ENCODE peak calls at places on chromosomes 16 and 17, in seven cellular contexts. One of them, this sample, is unnamed.

GRCh38 chr16:57023541-57024249 is 34.3 kb downstream of the NLRC5 start:
- DNase-seq in uterus: no peak
- DNase-seq in naive thymus-derived CD4-positive, alpha-beta T cell: peak; percentile 54
- DNase-seq in body of pancreas: no peak
- DNase-seq in IMR-90: no peak
- DNase-seq in left ventricle myocardium inferior: no peak
- DNase-seq in breast epithelium: no peak
- DNase-seq in this sample: no peak

GRCh38 chr16:64206877-64207276 is 915.0 kb downstream of the CDH11 start:
- DNase-seq in left ventricle myocardium inferior: no peak
- DNase-seq in uterus: no peak
- DNase-seq in breast epithelium: no peak
- DNase-seq in IMR-90: peak; percentile 12
- DNase-seq in naive thymus-derived CD4-positive, alpha-beta T cell: no peak
- DNase-seq in body of pancreas: no peak
- DNase-seq in this sample: no peak

GRCh38 chr17:29565643-29566472 is 979 bp downstream of the ABHD15 start:
- DNase-seq in naive thymus-derived CD4-positive, alpha-beta T cell: no peak
- DNase-seq in IMR-90: no peak
- DNase-seq in uterus: no peak
- DNase-seq in body of pancreas: peak; percentile 65
- DNase-seq in breast epithelium: peak; percentile 51
- DNase-seq in left ventricle myocardium inferior: no peak
- DNase-seq in this sample: peak; percentile 75

GRCh38 chr17:50191070-50192045 is 10.1 kb downstream of the COL1A1 start:
- DNase-seq in naive thymus-derived CD4-positive, alpha-beta T cell: no peak
- DNase-seq in body of pancreas: no peak
- DNase-seq in IMR-90: peak; percentile 82
- DNase-seq in breast epithelium: no peak
- DNase-seq in uterus: no peak
- DNase-seq in left ventricle myocardium inferior: no peak
- DNase-seq in this sample: no peak

GRCh38 chr17:31582151-31582907 is 190.9 kb downstream of the RAB11FIP4 start:
- DNase-seq in body of pancreas: peak; percentile 27
- DNase-seq in left ventricle myocardium inferior: peak; percentile 62
- DNase-seq in breast epithelium: no peak
- DNase-seq in IMR-90: peak; percentile 36
- DNase-seq in uterus: peak; percentile 61
- DNase-seq in naive thymus-derived CD4-positive, alpha-beta T cell: no peak
- DNase-seq in this sample: no peak

GRCh38 chr16:56617212-56618085 is 8.1 kb upstream of the MT1E start:
- DNase-seq in IMR-90: peak; percentile 57
- DNase-seq in left ventricle myocardium inferior: peak; percentile 88
- DNase-seq in body of pancreas: peak; percentile 92
- DNase-seq in breast epithelium: peak; percentile 65
- DNase-seq in naive thymus-derived CD4-positive, alpha-beta T cell: no peak
- DNase-seq in uterus: peak; percentile 65
- DNase-seq in this sample: no peak

GRCh38 chr17:71071837-71072236 is 902.5 kb downstream of the KCNJ2 start:
- DNase-seq in left ventricle myocardium inferior: no peak
- DNase-seq in body of pancreas: no peak
- DNase-seq in IMR-90: peak; percentile 99
- DNase-seq in uterus: no peak
- DNase-seq in breast epithelium: no peak
- DNase-seq in naive thymus-derived CD4-positive, alpha-beta T cell: no peak
- DNase-seq in this sample: no peak

GRCh38 chr16:11258553-11259287 is 2.7 kb upstream of the SOCS1 start:
- DNase-seq in IMR-90: no peak
- DNase-seq in uterus: peak; percentile 42
- DNase-seq in naive thymus-derived CD4-positive, alpha-beta T cell: no peak
- DNase-seq in breast epithelium: peak; percentile 60
- DNase-seq in body of pancreas: peak; percentile 81
- DNase-seq in left ventricle myocardium inferior: peak; percentile 74
- DNase-seq in this sample: no peak

GRCh38 chr17:40315678-40316570 is 6.9 kb downstream of the RARA start:
- DNase-seq in uterus: peak; percentile 22
- DNase-seq in naive thymus-derived CD4-positive, alpha-beta T cell: peak; percentile 6
- DNase-seq in IMR-90: no peak
- DNase-seq in left ventricle myocardium inferior: peak; percentile 7
- DNase-seq in breast epithelium: no peak
- DNase-seq in body of pancreas: no peak
- DNase-seq in this sample: no peak

GRCh38 chr17:8939496-8940334 is 25.8 kb downstream of the PIK3R5 start:
- DNase-seq in IMR-90: no peak
- DNase-seq in body of pancreas: no peak
- DNase-seq in left ventricle myocardium inferior: no peak
- DNase-seq in naive thymus-derived CD4-positive, alpha-beta T cell: no peak
- DNase-seq in uterus: no peak
- DNase-seq in breast epithelium: no peak
- DNase-seq in this sample: no peak

DNA sequence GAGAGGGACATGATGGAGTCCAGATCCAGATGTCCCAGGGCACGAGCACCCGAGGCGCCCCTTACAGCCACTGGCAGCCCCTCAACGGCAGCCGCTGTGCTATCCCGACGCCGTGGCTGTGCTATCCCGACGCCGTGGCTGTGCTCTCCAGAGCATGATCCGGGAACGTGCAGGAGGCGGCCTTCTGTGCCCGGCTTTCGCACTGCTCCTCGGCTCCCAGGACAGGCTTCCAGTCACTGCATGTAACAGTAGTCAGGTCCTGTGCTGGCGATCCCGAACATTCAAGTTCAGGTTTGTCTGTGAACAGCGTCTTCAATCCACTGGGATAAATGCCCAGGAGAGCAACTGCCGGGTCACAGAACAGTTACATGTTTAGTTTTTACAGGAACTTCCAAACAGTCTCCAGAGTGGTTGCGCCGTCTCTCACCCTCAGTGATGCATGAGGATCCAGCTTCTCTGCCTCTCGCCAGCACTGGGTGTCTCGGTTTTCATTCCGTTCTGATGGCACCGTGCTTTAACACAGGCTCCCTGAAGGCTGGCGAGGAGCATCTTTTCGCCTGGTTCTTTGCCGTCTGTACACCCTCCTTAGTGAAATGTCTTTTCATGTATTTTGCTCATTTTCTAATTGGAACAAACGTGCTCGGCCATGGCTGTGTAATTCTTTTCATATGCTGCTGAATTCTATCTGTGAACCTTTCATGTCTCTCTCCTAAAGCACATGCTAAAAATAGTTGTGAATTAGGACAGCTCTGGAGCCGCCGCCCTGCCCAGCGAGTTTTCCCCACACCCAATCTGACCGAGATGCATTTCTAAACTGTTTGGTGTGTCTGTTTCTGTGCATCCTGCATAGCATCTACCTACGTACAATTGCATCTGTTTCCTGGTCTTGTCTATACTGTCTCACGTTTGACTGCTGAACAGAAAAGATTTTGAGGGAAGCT is 72.6 kb upstream of the METRNL start:
- DNase-seq in breast epithelium: no peak
- DNase-seq in IMR-90: no peak
- DNase-seq in uterus: no peak
- DNase-seq in body of pancreas: no peak
- DNase-seq in left ventricle myocardium inferior: no peak
- DNase-seq in naive thymus-derived CD4-positive, alpha-beta T cell: no peak
- DNase-seq in this sample: no peak
- H3K4me1 ChIP-seq in breast epithelium: no peaks in the 10 kb centered on the region
- H3K4me1 ChIP-seq in IMR-90: peaks cover 8% of the 10 kb centered on the region
- H3K4me1 ChIP-seq in uterus: no peaks in the 10 kb centered on the region
- H3K4me1 ChIP-seq in body of pancreas: no peaks in the 10 kb centered on the region
- H3K4me1 ChIP-seq in left ventricle myocardium inferior: peaks cover 17% of the 10 kb centered on the region
- H3K4me1 ChIP-seq in naive thymus-derived CD4-positive, alpha-beta T cell: no peaks in the 10 kb centered on the region
- H3K4me1 ChIP-seq in this sample: no peaks in the 10 kb centered on the region

GRCh38 chr17:57874058-57874419 is 24.2 kb upstream of the MRPS23 start:
- DNase-seq in body of pancreas: no peak
- DNase-seq in naive thymus-derived CD4-positive, alpha-beta T cell: no peak
- DNase-seq in IMR-90: no peak
- DNase-seq in left ventricle myocardium inferior: no peak
- DNase-seq in uterus: no peak
- DNase-seq in breast epithelium: no peak
- DNase-seq in this sample: no peak
- H3K4me3 ChIP-seq in body of pancreas: no peak overlapping the region
- H3K4me3 ChIP-seq in naive thymus-derived CD4-positive, alpha-beta T cell: no peak overlapping the region
- H3K4me3 ChIP-seq in IMR-90: no peak overlapping the region
- H3K4me3 ChIP-seq in left ventricle myocardium inferior: peak overlapping the region; percentile 54
- H3K4me3 ChIP-seq in uterus: peak overlapping the region; percentile 14
- H3K4me3 ChIP-seq in breast epithelium: no peak overlapping the region
- H3K4me3 ChIP-seq in this sample: no peak overlapping the region

GRCh38 chr16:9107025-9107970 is 15.9 kb downstream of the HAPSTR1 start:
- DNase-seq in left ventricle myocardium inferior: no peak
- DNase-seq in body of pancreas: no peak
- DNase-seq in naive thymus-derived CD4-positive, alpha-beta T cell: no peak
- DNase-seq in uterus: no peak
- DNase-seq in IMR-90: peak; percentile 86
- DNase-seq in breast epithelium: no peak
- DNase-seq in this sample: no peak

GRCh38 chr16:9102379-9102778 is 10.9 kb downstream of the HAPSTR1 start:
- DNase-seq in left ventricle myocardium inferior: no peak
- DNase-seq in breast epithelium: no peak
- DNase-seq in uterus: no peak
- DNase-seq in body of pancreas: no peak
- DNase-seq in naive thymus-derived CD4-positive, alpha-beta T cell: no peak
- DNase-seq in IMR-90: peak; percentile 97
- DNase-seq in this sample: no peak

GRCh38 chr16:9105189-9105588 is 13.7 kb downstream of the HAPSTR1 start:
- DNase-seq in IMR-90: no peak
- DNase-seq in left ventricle myocardium inferior: no peak
- DNase-seq in uterus: no peak
- DNase-seq in breast epithelium: no peak
- DNase-seq in naive thymus-derived CD4-positive, alpha-beta T cell: no peak
- DNase-seq in body of pancreas: no peak
- DNase-seq in this sample: no peak

GRCh38 chr16:9102943-9103342 is 11.5 kb downstream of the HAPSTR1 start:
- DNase-seq in IMR-90: no peak
- DNase-seq in body of pancreas: no peak
- DNase-seq in naive thymus-derived CD4-positive, alpha-beta T cell: no peak
- DNase-seq in left ventricle myocardium inferior: no peak
- DNase-seq in breast epithelium: no peak
- DNase-seq in uterus: no peak
- DNase-seq in this sample: no peak

DNA sequence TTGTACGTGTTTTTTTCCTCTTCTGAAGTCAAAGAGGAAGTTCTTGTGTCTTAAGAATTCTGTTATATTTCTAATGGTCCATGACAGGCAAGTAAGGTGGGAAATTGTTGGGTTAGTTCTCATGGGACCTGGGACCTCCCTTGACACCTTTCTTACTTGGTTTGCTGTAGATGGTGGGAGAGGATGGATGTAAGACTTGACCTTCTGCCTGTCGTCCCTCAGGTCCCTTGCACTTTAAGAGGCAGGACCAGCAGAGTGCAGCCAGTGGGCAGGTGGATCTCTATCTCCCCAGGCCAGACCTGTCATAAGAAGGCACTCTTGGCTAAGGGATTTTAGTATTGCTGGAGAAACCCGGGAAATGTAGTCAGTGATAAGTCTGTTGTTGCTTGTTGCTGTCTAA is 12.1 kb downstream of the HAPSTR1 start:
- DNase-seq in naive thymus-derived CD4-positive, alpha-beta T cell: no peak
- DNase-seq in left ventricle myocardium inferior: no peak
- DNase-seq in breast epithelium: no peak
- DNase-seq in IMR-90: no peak
- DNase-seq in uterus: no peak
- DNase-seq in body of pancreas: no peak
- DNase-seq in this sample: no peak
- H3K4me1 ChIP-seq in naive thymus-derived CD4-positive, alpha-beta T cell: peaks cover 75% of the 10 kb centered on the region
- H3K4me1 ChIP-seq in left ventricle myocardium inferior: peaks cover 100% of the 10 kb centered on the region
- H3K4me1 ChIP-seq in breast epithelium: peaks cover under 1% of the 10 kb centered on the region
- H3K4me1 ChIP-seq in IMR-90: peaks cover 32% of the 10 kb centered on the region
- H3K4me1 ChIP-seq in uterus: peaks cover 5% of the 10 kb centered on the region
- H3K4me1 ChIP-seq in body of pancreas: peaks cover 95% of the 10 kb centered on the region
- H3K4me1 ChIP-seq in this sample: peaks cover 45% of the 10 kb centered on the region

DNA sequence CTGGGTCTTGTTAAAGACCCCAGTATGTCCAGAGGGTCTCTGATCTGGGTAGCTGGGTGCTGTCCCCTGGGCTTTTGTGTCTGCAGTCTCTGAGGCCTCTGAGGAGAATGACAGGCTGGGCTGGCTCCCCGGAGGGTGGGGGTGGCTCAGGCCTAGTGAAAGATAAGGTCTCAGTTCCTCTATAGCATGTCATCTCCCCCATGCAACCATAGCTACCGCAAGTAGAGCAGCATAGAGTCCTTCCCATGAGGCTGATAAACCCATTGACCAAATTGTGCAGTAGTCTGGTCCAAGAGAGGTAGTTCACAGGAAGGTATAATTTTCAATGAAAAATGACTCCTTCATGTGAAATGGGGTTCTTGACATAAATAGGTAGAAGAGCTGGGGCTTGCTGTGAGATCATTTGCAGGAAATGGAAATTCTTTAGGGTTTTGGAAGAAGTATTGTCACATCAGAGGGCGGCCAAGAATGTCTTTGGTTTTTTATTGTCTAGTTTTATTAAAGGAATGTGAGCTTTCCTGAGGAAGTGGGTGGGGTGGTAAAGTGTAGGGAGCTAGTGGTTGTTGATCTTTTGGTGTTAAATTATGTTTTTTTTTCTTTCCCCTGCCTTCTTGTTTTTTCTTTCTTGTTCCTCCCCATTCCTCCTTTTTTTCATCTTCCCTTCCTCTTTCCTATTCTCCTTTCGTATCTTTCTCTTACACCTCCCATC is 21.0 kb downstream of the SLC7A6OS start:
- DNase-seq in IMR-90: no peak
- DNase-seq in uterus: no peak
- DNase-seq in breast epithelium: no peak
- DNase-seq in naive thymus-derived CD4-positive, alpha-beta T cell: peak; percentile 20
- DNase-seq in body of pancreas: no peak
- DNase-seq in left ventricle myocardium inferior: no peak
- DNase-seq in this sample: no peak
- H3K4me3 ChIP-seq in IMR-90: no peak overlapping the region
- H3K4me3 ChIP-seq in uterus: no peak overlapping the region
- H3K4me3 ChIP-seq in breast epithelium: no peak overlapping the region
- H3K4me3 ChIP-seq in naive thymus-derived CD4-positive, alpha-beta T cell: peak overlapping the region; percentile 2
- H3K4me3 ChIP-seq in body of pancreas: no peak overlapping the region
- H3K4me3 ChIP-seq in left ventricle myocardium inferior: peak overlapping the region; percentile 8
- H3K4me3 ChIP-seq in this sample: no peak overlapping the region

DNA sequence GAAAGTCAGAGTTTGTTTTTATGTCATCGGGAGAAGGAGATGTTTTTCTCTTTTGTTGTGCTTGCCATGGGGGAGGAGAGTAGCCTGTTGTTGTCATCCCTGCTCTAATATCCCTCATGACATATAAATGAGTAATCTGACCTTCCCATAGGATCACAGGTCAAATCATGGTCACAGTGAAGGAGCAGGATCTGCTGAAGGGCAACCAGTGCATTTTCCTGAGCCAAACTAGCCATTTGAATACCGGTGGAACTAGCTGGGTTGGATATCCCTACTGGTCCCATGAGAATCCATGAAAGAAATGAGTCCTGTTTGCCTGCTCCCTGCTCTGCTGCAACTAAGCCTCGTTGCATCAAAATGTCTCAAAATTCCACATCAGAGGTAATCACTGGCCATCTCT is 211.6 kb upstream of the ERCC4 start:
- DNase-seq in uterus: no peak
- DNase-seq in body of pancreas: no peak
- DNase-seq in left ventricle myocardium inferior: no peak
- DNase-seq in naive thymus-derived CD4-positive, alpha-beta T cell: no peak
- DNase-seq in breast epithelium: no peak
- DNase-seq in IMR-90: no peak
- DNase-seq in this sample: no peak
- H3K4me1 ChIP-seq in uterus: no peaks in the 10 kb centered on the region
- H3K4me1 ChIP-seq in body of pancreas: no peaks in the 10 kb centered on the region
- H3K4me1 ChIP-seq in left ventricle myocardium inferior: no peaks in the 10 kb centered on the region
- H3K4me1 ChIP-seq in naive thymus-derived CD4-positive, alpha-beta T cell: no peaks in the 10 kb centered on the region
- H3K4me1 ChIP-seq in breast epithelium: no peaks in the 10 kb centered on the region
- H3K4me1 ChIP-seq in IMR-90: no peaks in the 10 kb centered on the region
- H3K4me1 ChIP-seq in this sample: no peaks in the 10 kb centered on the region

This sample was measured in HAP-1.